ENCODE peak calls at places on chromosomes 16 and 17, in seven cellular contexts. N is GM23338; U is PC-3; G is CD8-positive, alpha-beta T cell; V is body of pancreas; B is ascending aorta; L is BJ. Y is an unnamed sample.

GRCh38 chr17:74132354-74132753 is 71.1 kb upstream of the RPL38 start:
- DNase-seq in B (peak), U (no peak), N (no peak), V (no peak), G (no peak), L (no peak), Y (no peak)

GRCh38 chr16:51657844-51658243 is 506.8 kb upstream of the SALL1 start:
- DNase-seq in B (no peak), G (no peak), V (peak), U (no peak), L (no peak), N (no peak), Y (no peak)

GRCh38 chr17:52737071-52737470 is 578.6 kb upstream of the CA10 start:
- DNase-seq in U (no peak), V (no peak), N (no peak), G (no peak), B (no peak), L (no peak), Y (no peak)

GRCh38 chr17:81615401-81615930 is 21.4 kb downstream of the NPLOC4 start:
- DNase-seq in G (no peak), U (no peak), N (no peak), L (no peak), V (no peak), B (no peak), Y (no peak)

GRCh38 chr16:85376292-85377095 is 236.6 kb upstream of the GSE1 start:
- DNase-seq in G (no peak), L (no peak), U (no peak), V (peak), B (peak), N (no peak), Y (no peak)

GRCh38 chr16:9844361-9844760 is 337.9 kb downstream of the GRIN2A start:
- DNase-seq in U (peak), B (no peak), N (no peak), V (no peak), L (peak), G (no peak), Y (peak)

GRCh38 chr17:18004901-18005305 is 32.2 kb downstream of the DRC3 start:
- DNase-seq in L (no peak), N (peak), V (no peak), G (no peak), U (no peak), B (no peak), Y (no peak)

GRCh38 chr17:4715071-4715749 is 4.8 kb downstream of the ARRB2 start:
- DNase-seq in U (no peak), V (no peak), L (no peak), G (no peak), B (no peak), N (no peak), Y (no peak)

GRCh38 chr16:67349172-67349571 is 22.6 kb downstream of the LRRC36 start:
- DNase-seq in V (no peak), B (no peak), L (no peak), N (peak), G (no peak), U (peak), Y (no peak)

GRCh38 chr17:73585583-73585982 is 58.7 kb downstream of the SDK2 start:
- DNase-seq in B (no peak), L (no peak), G (no peak), U (no peak), V (no peak), N (peak), Y (no peak)

GRCh38 chr16:16019488-16019887 is 70.1 kb downstream of the ABCC1 start:
- DNase-seq in N (no peak), L (no peak), B (peak), U (peak), V (no peak), G (no peak), Y (no peak)

GRCh38 chr16:87819282-87819681 is 50.0 kb downstream of the SLC7A5 start:
- DNase-seq in L (no peak), U (no peak), B (no peak), V (no peak), G (no peak), N (no peak), Y (no peak)

DNA sequence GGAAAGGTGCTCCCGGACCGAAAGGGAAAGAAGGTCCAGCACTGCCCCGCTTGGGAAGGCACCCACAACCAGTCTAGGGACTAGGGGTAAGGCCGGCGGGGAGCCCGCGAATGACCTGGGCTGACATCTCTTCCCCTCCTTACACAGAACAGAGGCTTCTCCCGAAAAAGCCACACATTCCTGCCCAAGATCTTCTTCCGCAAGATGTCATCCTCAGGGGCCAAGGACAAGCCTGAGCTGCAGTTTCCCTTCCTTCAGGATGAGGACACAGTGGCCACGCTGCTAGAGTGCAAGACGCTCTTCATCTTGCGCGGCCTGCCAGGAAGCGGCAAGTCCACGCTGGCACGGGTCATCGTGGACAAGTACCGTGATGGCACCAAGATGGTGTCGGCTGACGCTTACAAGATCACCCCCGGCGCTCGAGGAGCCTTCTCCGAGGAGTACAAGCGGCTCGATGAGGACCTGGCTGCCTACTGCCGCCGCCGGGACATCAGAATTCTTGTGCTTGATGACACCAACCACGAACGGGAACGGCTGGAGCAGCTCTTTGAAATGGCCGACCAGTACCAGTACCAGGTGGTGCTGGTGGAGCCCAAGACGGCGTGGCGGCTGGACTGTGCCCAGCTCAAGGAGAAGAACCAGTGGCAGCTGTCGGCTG is 1.5 kb downstream of the CNP start:
- DNase-seq in G (no peak), U (no peak), B (no peak), V (no peak), L (no peak), N (no peak), Y (no peak)
- H3K4me3 ChIP-seq in G (peak), U (peak), B (peak), V (no peak), L (peak), N (peak), Y (peak)

GRCh38 chr17:38485146-38485468 is 56.8 kb downstream of the ARHGAP23 start:
- DNase-seq in G (no peak), B (no peak), L (no peak), N (no peak), U (no peak), V (no peak), Y (no peak)
- TF ChIP-seq CTCF in G (no peak), B (no peak), L (no peak), N (peak), U (no peak), V (no peak), Y (no peak)

DNA sequence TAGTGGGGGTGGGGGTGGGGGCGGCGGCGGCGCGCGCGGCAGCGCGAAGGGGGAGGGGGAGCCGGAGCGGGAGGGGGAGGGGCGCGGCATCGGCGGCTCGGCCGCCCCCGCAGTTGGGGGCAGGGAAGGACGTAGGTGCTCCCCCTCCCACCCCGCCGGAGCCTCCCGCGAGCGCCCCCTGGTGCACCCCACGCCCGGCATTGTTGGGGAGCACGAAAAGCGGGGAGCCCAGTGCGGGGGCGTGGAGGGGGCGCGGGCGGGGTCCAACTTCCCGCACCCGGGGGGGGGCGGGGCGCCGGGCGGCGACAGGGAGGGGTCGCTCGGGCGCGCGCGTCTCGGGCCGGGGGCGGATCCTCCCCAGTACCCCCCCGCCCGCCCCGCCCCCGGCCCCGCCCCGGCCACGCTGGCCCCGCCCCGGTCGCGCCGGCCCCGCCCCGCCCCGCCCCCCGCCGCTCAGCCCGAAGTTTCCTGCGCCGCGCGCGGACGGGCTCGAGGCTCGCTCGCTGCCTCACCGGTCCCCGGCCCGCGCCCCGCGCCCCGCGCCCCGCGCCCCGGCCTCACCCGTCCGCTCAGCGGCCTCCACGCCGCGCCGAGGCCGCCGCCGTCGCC is at the start of gene CACNA1H:
- DNase-seq in B (no peak), U (no peak), N (peak), G (peak), V (no peak), L (no peak), Y (no peak)
- H3K4me3 ChIP-seq in B (peak), U (no peak), N (peak), G (peak), V (no peak), L (peak), Y (no peak)

DNA sequence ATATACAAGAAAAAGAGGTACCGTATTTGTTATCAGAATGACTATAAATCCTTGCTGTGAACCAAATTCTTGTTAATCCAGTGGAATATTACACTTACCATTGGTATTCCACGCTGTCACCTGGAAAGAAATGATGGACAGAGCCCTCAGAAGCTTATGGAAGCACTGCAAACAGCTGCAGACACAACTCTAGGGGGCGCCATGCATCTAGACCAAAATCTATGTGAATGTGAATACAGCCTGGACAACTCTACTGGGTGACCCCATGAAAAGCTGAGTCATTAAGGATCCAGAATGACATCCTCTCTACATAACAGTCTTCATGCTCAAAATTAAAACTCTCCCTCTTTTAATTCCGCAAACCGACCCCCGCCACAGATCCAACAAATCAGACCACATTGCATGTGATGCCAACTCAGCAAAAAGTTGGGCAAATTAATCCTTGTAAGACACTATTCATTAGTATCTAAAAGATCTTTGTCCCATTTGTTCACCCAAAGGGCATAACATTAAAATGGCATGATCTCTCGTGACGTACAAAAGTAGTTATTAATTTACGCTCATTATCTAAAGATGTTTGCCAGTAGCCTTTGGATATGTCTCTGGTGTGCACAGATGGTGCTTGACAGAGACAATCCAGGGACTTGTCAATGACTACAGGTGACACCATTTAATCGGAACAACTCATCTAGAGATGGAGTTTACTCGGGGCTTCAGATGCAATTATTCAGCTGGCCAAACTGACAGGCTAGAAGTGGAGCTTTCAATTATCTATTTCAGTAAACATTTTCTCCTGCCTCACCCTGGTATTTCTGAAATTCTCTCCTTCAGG is 552.7 kb upstream of the PSMD7 start:
- DNase-seq in B (no peak), G (no peak), L (no peak), N (peak), U (no peak), V (no peak), Y (no peak)
- TF ChIP-seq CTCF in B (no peak), G (no peak), L (no peak), N (peak), U (no peak), V (no peak), Y (peak)

GRCh38 chr16:31714899-31715504 is 158.6 kb upstream of the ZNF267 start:
- DNase-seq in V (no peak), L (no peak), B (no peak), G (no peak), N (no peak), U (no peak), Y (no peak)
- H3K4me3 ChIP-seq in V (no peak), L (no peak), B (peak), G (no peak), N (peak), U (peak), Y (no peak)

GRCh38 chr17:7626956-7627249 is 718 bp downstream of the SAT2 start:
- DNase-seq in L (no peak), V (no peak), B (no peak), G (no peak), U (no peak), N (no peak), Y (no peak)

GRCh38 chr17:7627250-7628121 is at the start of gene SAT2:
- DNase-seq in B (peak), V (peak), G (peak), L (peak), U (peak), N (peak), Y (peak)

GRCh38 chr17:7626307-7626706 is 1.3 kb downstream of the SAT2 start:
- DNase-seq in G (no peak), N (no peak), L (no peak), V (no peak), B (no peak), U (no peak), Y (no peak)

GRCh38 chr17:7620835-7621234 is 6.1 kb upstream of the FXR2 start:
- DNase-seq in L (no peak), B (no peak), G (no peak), V (no peak), U (no peak), N (no peak), Y (no peak)

DNA sequence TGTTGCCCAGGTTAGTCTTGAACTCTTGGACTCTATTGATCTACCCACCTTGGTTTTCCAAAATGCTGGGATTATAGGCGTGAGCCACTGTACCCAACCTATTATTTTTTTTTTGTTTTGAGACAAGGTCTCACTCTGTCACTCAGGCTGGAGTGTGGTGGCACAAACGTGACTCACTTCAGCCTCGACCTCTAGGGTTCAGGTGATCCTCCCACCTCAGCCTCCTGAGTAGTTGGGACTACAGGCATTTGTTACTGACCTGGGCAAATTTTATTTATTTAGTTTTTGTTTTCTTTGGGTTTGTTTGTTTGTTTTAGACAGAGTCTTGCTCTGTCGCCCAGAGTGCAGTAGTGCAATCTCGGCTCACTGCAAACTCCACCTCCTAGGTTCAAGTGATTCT is 4.0 kb downstream of the SAT2 start:
- DNase-seq in N (no peak), V (no peak), U (no peak), G (no peak), B (no peak), L (no peak), Y (no peak)
- TF ChIP-seq CTCF in N (no peak), V (no peak), U (no peak), G (no peak), B (no peak), L (no peak), Y (no peak)

GRCh38 chr17:42849451-42850157 is 1.4 kb upstream of the AOC3 start:
- DNase-seq in N (no peak), B (no peak), U (no peak), G (no peak), L (no peak), V (no peak), Y (no peak)
- H3K4me3 ChIP-seq in N (no peak), B (peak), U (no peak), G (no peak), L (no peak), V (no peak), Y (no peak)

DNA sequence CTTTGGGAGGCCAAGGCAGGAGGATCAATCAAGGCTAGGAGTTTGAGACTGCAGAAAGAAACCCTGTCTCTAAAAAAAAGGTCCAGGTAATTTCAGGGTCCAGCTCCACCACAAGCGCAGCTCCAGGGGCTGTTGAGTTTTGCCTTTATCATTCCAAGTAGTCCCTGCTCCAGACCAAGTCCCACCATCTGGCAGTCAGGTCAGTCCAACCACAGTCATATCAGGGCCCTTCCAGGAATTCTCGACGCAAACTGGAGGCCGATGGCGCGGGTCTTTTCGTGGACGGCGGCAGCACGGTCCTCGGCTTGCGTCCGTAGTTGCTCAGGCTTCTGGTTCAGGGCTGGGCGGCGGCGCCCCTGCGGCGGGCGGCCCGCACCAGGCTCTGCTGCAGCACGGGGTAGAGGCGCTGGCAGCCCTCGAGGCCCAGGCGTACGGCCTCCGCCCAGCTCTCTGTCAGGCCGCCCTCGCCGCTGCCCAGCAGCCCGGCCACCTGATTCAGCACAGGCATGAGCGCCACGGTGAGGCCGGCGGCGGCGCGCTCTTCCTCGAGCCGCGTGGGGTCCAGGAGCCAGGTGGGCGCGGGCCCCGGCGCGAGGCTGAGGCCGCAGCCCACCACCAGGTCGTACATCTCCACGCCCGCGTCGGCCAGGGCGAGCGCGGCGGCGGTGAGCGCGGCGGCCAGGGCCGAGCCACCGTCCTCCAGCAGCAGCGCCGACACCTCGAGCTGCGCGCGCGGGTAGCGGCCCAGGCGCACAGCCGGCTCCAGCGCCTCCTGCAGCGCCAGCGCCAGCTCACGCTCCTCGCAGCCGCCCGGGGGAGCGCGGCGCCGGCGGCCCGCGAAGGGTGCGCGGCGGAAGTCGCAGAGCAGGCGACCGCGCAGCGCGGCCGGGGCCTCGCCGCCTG is 741 bp downstream of the EXOSC6 start:
- DNase-seq in U (peak), L (no peak), B (no peak), G (no peak), N (peak), V (peak), Y (no peak)
- TF ChIP-seq CTCF in U (no peak), L (no peak), B (no peak), G (no peak), N (no peak), V (no peak), Y (no peak)